ENCODE peak calls at places on chromosomes 1 and 21, in nine cellular contexts. M is psoas muscle, J is EL, L is aorta, Z is H4, T is T-cell, C is COR-L47, F is fibroblast of pulmonary artery, X is HEK293T. O is an unnamed sample.

GRCh38 chr1:3611170-3612019 is at the start of gene MEGF6:
- DNase-seq in L (peak), X (peak), Z (no peak), C (peak), F (no peak), T (peak), J (peak), M (peak), O (peak)

GRCh38 chr1:216705686-216706085 is 17.5 kb downstream of the ESRRG start:
- DNase-seq in F (no peak), J (no peak), T (no peak), C (peak), M (no peak), L (no peak), X (no peak), Z (no peak), O (peak)

GRCh38 chr1:156640842-156641706 is 843 bp upstream of the BCAN start:
- DNase-seq in J (no peak), X (no peak), F (no peak), T (no peak), M (no peak), C (no peak), L (no peak), Z (no peak), O (no peak)

GRCh38 chr1:31602081-31602480 is 15.4 kb upstream of the HCRTR1 start:
- DNase-seq in J (no peak), X (no peak), L (no peak), M (no peak), T (no peak), C (no peak), Z (no peak), F (no peak), O (no peak)

GRCh38 chr21:34582506-34583150 is 32.3 kb downstream of the RCAN1 start:
- DNase-seq in C (no peak), T (no peak), F (peak), X (peak), Z (peak), L (no peak), J (peak), M (no peak), O (no peak)

GRCh38 chr1:223022641-223023473 is 120.2 kb downstream of the TLR5 start:
- DNase-seq in F (no peak), C (peak), M (no peak), J (no peak), T (no peak), Z (no peak), X (peak), L (no peak), O (no peak)

GRCh38 chr21:39675595-39675994 is 62.9 kb downstream of the B3GALT5 start:
- DNase-seq in X (no peak), L (no peak), J (no peak), Z (no peak), T (no peak), C (no peak), F (no peak), M (no peak), O (peak)

GRCh38 chr1:47804127-47804526 is 193.1 kb downstream of the TRABD2B start:
- DNase-seq in F (no peak), T (no peak), Z (no peak), X (no peak), J (no peak), M (no peak), L (no peak), C (no peak), O (no peak)

GRCh38 chr1:162040657-162041056 is 17.0 kb upstream of the OLFML2B start:
- DNase-seq in T (no peak), L (no peak), F (peak), M (no peak), C (no peak), J (peak), Z (peak), X (no peak), O (no peak)

GRCh38 chr21:39033878-39034589 is 149.2 kb downstream of the PSMG1 start:
- DNase-seq in J (no peak), F (no peak), Z (no peak), L (peak), T (no peak), M (no peak), X (no peak), C (no peak), O (no peak)

GRCh38 chr1:52976183-52977035 is 49.3 kb downstream of the SCP2 start:
- DNase-seq in C (no peak), M (no peak), J (no peak), X (no peak), L (no peak), Z (no peak), T (no peak), F (no peak), O (no peak)

GRCh38 chr1:242242983-242243382 is 244.1 kb upstream of the MAP1LC3C start:
- DNase-seq in X (no peak), Z (no peak), M (no peak), L (no peak), F (no peak), C (no peak), T (no peak), J (no peak), O (no peak)

GRCh38 chr1:237340892-237341291 is 298.9 kb downstream of the RYR2 start:
- DNase-seq in C (no peak), J (no peak), Z (no peak), M (no peak), F (no peak), X (no peak), L (no peak), T (no peak), O (no peak)

GRCh38 chr1:27773732-27774445 is 870 bp downstream of the STX12 start:
- DNase-seq in T (no peak), X (no peak), Z (no peak), M (no peak), F (peak), C (no peak), J (peak), L (no peak), O (no peak)

O was measured in NCI-H1105.